ENCODE peak calls at places on chromosomes 7 and 10, in seven cellular contexts. One of them, this sample, is unnamed.

GRCh38 chr10:90204956-90205695 is 503.7 kb downstream of the KIF20B start:
- DNase-seq in amniotic stem cell: no peak
- DNase-seq in brain microvascular endothelial cell: no peak
- DNase-seq in NCI-H345: no peak
- DNase-seq in head of caudate nucleus: no peak
- DNase-seq in GM12878: no peak
- DNase-seq in H54: no peak
- DNase-seq in this sample: no peak

GRCh38 chr7:139972000-139972399 is 90.8 kb downstream of the PARP12 start:
- DNase-seq in GM12878: no peak
- DNase-seq in amniotic stem cell: no peak
- DNase-seq in H54: no peak
- DNase-seq in brain microvascular endothelial cell: no peak
- DNase-seq in head of caudate nucleus: no peak
- DNase-seq in NCI-H345: peak
- DNase-seq in this sample: no peak

GRCh38 chr10:130022071-130022470 is 58.0 kb upstream of the EBF3 start:
- DNase-seq in head of caudate nucleus: no peak
- DNase-seq in GM12878: no peak
- DNase-seq in NCI-H345: no peak
- DNase-seq in H54: no peak
- DNase-seq in brain microvascular endothelial cell: no peak
- DNase-seq in amniotic stem cell: no peak
- DNase-seq in this sample: no peak

GRCh38 chr10:63588436-63589180 is 67.4 kb downstream of the REEP3 start:
- DNase-seq in GM12878: no peak
- DNase-seq in NCI-H345: peak
- DNase-seq in head of caudate nucleus: no peak
- DNase-seq in H54: no peak
- DNase-seq in amniotic stem cell: no peak
- DNase-seq in brain microvascular endothelial cell: no peak
- DNase-seq in this sample: no peak

GRCh38 chr7:148135106-148135505 is 455.5 kb upstream of the C7orf33 start:
- DNase-seq in amniotic stem cell: no peak
- DNase-seq in brain microvascular endothelial cell: peak
- DNase-seq in GM12878: no peak
- DNase-seq in NCI-H345: no peak
- DNase-seq in H54: no peak
- DNase-seq in head of caudate nucleus: no peak
- DNase-seq in this sample: no peak

GRCh38 chr10:43128958-43129706 is 9.1 kb upstream of the CSGALNACT2 start:
- DNase-seq in H54: peak
- DNase-seq in NCI-H345: no peak
- DNase-seq in brain microvascular endothelial cell: peak
- DNase-seq in amniotic stem cell: peak
- DNase-seq in head of caudate nucleus: no peak
- DNase-seq in GM12878: no peak
- DNase-seq in this sample: no peak

GRCh38 chr7:138865843-138866242 is 67.8 kb upstream of the ATP6V0A4 start:
- DNase-seq in NCI-H345: no peak
- DNase-seq in brain microvascular endothelial cell: peak
- DNase-seq in GM12878: peak
- DNase-seq in amniotic stem cell: no peak
- DNase-seq in H54: peak
- DNase-seq in head of caudate nucleus: no peak
- DNase-seq in this sample: no peak

GRCh38 chr7:44489955-44490350 is 505 bp downstream of the NUDCD3 start:
- DNase-seq in head of caudate nucleus: no peak
- DNase-seq in GM12878: no peak
- DNase-seq in H54: peak
- DNase-seq in brain microvascular endothelial cell: peak
- DNase-seq in NCI-H345: no peak
- DNase-seq in amniotic stem cell: no peak
- DNase-seq in this sample: peak

GRCh38 chr10:115432188-115432819 is 339.1 kb downstream of the ATRNL1 start:
- DNase-seq in amniotic stem cell: peak
- DNase-seq in NCI-H345: no peak
- DNase-seq in head of caudate nucleus: no peak
- DNase-seq in H54: no peak
- DNase-seq in brain microvascular endothelial cell: peak
- DNase-seq in GM12878: no peak
- DNase-seq in this sample: no peak

GRCh38 chr7:29290829-29291228 is 96.3 kb downstream of the CHN2 start:
- DNase-seq in GM12878: no peak
- DNase-seq in amniotic stem cell: no peak
- DNase-seq in brain microvascular endothelial cell: no peak
- DNase-seq in head of caudate nucleus: no peak
- DNase-seq in H54: no peak
- DNase-seq in NCI-H345: no peak
- DNase-seq in this sample: no peak

GRCh38 chr7:132501956-132502355 is 74.3 kb downstream of the PLXNA4 start:
- DNase-seq in NCI-H345: no peak
- DNase-seq in H54: no peak
- DNase-seq in brain microvascular endothelial cell: no peak
- DNase-seq in head of caudate nucleus: no peak
- DNase-seq in amniotic stem cell: no peak
- DNase-seq in GM12878: no peak
- DNase-seq in this sample: no peak

GRCh38 chr10:86376403-86376802 is 9.8 kb upstream of the GRID1 start:
- DNase-seq in H54: no peak
- DNase-seq in brain microvascular endothelial cell: no peak
- DNase-seq in NCI-H345: no peak
- DNase-seq in head of caudate nucleus: peak
- DNase-seq in GM12878: no peak
- DNase-seq in amniotic stem cell: no peak
- DNase-seq in this sample: no peak

GRCh38 chr7:124532166-124532565 is 233.4 kb downstream of the GPR37 start:
- DNase-seq in amniotic stem cell: no peak
- DNase-seq in head of caudate nucleus: no peak
- DNase-seq in H54: no peak
- DNase-seq in GM12878: no peak
- DNase-seq in brain microvascular endothelial cell: no peak
- DNase-seq in NCI-H345: no peak
- DNase-seq in this sample: no peak

GRCh38 chr7:78634073-78634472 is 819.4 kb downstream of the MAGI2 start:
- DNase-seq in amniotic stem cell: no peak
- DNase-seq in H54: no peak
- DNase-seq in head of caudate nucleus: no peak
- DNase-seq in GM12878: no peak
- DNase-seq in NCI-H345: no peak
- DNase-seq in brain microvascular endothelial cell: no peak
- DNase-seq in this sample: no peak

GRCh38 chr7:26449175-26450165 is 157.8 kb downstream of the SNX10 start:
- DNase-seq in head of caudate nucleus: no peak
- DNase-seq in amniotic stem cell: no peak
- DNase-seq in GM12878: no peak
- DNase-seq in H54: peak
- DNase-seq in brain microvascular endothelial cell: peak
- DNase-seq in NCI-H345: no peak
- DNase-seq in this sample: no peak

GRCh38 chr7:150788474-150789269 is 11.5 kb downstream of the TMEM176B start:
- DNase-seq in head of caudate nucleus: no peak
- DNase-seq in NCI-H345: no peak
- DNase-seq in brain microvascular endothelial cell: no peak
- DNase-seq in amniotic stem cell: no peak
- DNase-seq in H54: no peak
- DNase-seq in GM12878: no peak
- DNase-seq in this sample: no peak

GRCh38 chr7:155466814-155467675 is 9.1 kb downstream of the EN2 start:
- DNase-seq in H54: no peak
- DNase-seq in GM12878: no peak
- DNase-seq in amniotic stem cell: no peak
- DNase-seq in head of caudate nucleus: no peak
- DNase-seq in NCI-H345: peak
- DNase-seq in brain microvascular endothelial cell: no peak
- DNase-seq in this sample: no peak

GRCh38 chr7:144032985-144033384 is 15.8 kb upstream of the OR2A5 start:
- DNase-seq in NCI-H345: no peak
- DNase-seq in brain microvascular endothelial cell: no peak
- DNase-seq in head of caudate nucleus: no peak
- DNase-seq in amniotic stem cell: no peak
- DNase-seq in H54: no peak
- DNase-seq in GM12878: no peak
- DNase-seq in this sample: no peak

GRCh38 chr10:46247808-46248569 is 38.8 kb upstream of the ANTXRL start:
- DNase-seq in head of caudate nucleus: no peak
- DNase-seq in brain microvascular endothelial cell: no peak
- DNase-seq in NCI-H345: no peak
- DNase-seq in amniotic stem cell: no peak
- DNase-seq in H54: no peak
- DNase-seq in GM12878: no peak
- DNase-seq in this sample: no peak

GRCh38 chr7:116177009-116177408 is 33.3 kb upstream of the TES start:
- DNase-seq in amniotic stem cell: no peak
- DNase-seq in NCI-H345: no peak
- DNase-seq in GM12878: no peak
- DNase-seq in head of caudate nucleus: no peak
- DNase-seq in H54: no peak
- DNase-seq in brain microvascular endothelial cell: peak
- DNase-seq in this sample: no peak

GRCh38 chr10:71961831-71962230 is 2.4 kb upstream of the CHST3 start:
- DNase-seq in H54: no peak
- DNase-seq in amniotic stem cell: no peak
- DNase-seq in NCI-H345: no peak
- DNase-seq in head of caudate nucleus: no peak
- DNase-seq in GM12878: no peak
- DNase-seq in brain microvascular endothelial cell: no peak
- DNase-seq in this sample: no peak

GRCh38 chr10:126950401-126951105 is 45.3 kb downstream of the DOCK1 start:
- DNase-seq in head of caudate nucleus: peak
- DNase-seq in NCI-H345: no peak
- DNase-seq in H54: no peak
- DNase-seq in brain microvascular endothelial cell: no peak
- DNase-seq in GM12878: no peak
- DNase-seq in amniotic stem cell: no peak
- DNase-seq in this sample: no peak

GRCh38 chr7:86201767-86202166 is 441.9 kb upstream of the GRM3 start:
- DNase-seq in H54: no peak
- DNase-seq in brain microvascular endothelial cell: no peak
- DNase-seq in GM12878: no peak
- DNase-seq in head of caudate nucleus: no peak
- DNase-seq in NCI-H345: no peak
- DNase-seq in amniotic stem cell: no peak
- DNase-seq in this sample: no peak

GRCh38 chr10:106728232-106728631 is 436.3 kb downstream of the SORCS1 start:
- DNase-seq in brain microvascular endothelial cell: no peak
- DNase-seq in head of caudate nucleus: no peak
- DNase-seq in H54: no peak
- DNase-seq in NCI-H345: no peak
- DNase-seq in GM12878: no peak
- DNase-seq in amniotic stem cell: no peak
- DNase-seq in this sample: no peak

GRCh38 chr7:5591547-5591899 is 167.9 kb upstream of the TNRC18 start:
- DNase-seq in GM12878: no peak
- DNase-seq in head of caudate nucleus: no peak
- DNase-seq in brain microvascular endothelial cell: peak
- DNase-seq in NCI-H345: no peak
- DNase-seq in amniotic stem cell: peak
- DNase-seq in H54: peak
- DNase-seq in this sample: no peak

GRCh38 chr7:521221-522070 is 1.8 kb upstream of the PDGFA start:
- DNase-seq in NCI-H345: no peak
- DNase-seq in head of caudate nucleus: no peak
- DNase-seq in brain microvascular endothelial cell: peak
- DNase-seq in amniotic stem cell: no peak
- DNase-seq in GM12878: no peak
- DNase-seq in H54: no peak
- DNase-seq in this sample: no peak

GRCh38 chr7:106768324-106768751 is 96.7 kb upstream of the PIK3CG start:
- DNase-seq in NCI-H345: no peak
- DNase-seq in head of caudate nucleus: no peak
- DNase-seq in H54: no peak
- DNase-seq in GM12878: peak
- DNase-seq in brain microvascular endothelial cell: no peak
- DNase-seq in amniotic stem cell: no peak
- DNase-seq in this sample: peak

GRCh38 chr7:26284995-26285632 is 6.5 kb upstream of the SNX10 start:
- DNase-seq in GM12878: no peak
- DNase-seq in H54: no peak
- DNase-seq in brain microvascular endothelial cell: no peak
- DNase-seq in NCI-H345: no peak
- DNase-seq in head of caudate nucleus: no peak
- DNase-seq in amniotic stem cell: no peak
- DNase-seq in this sample: no peak

GRCh38 chr10:35399414-35400009 is 63.2 kb downstream of the CCNY start:
- DNase-seq in head of caudate nucleus: no peak
- DNase-seq in brain microvascular endothelial cell: no peak
- DNase-seq in NCI-H345: no peak
- DNase-seq in amniotic stem cell: no peak
- DNase-seq in H54: no peak
- DNase-seq in GM12878: no peak
- DNase-seq in this sample: no peak

GRCh38 chr7:2641406-2642393 is 9.9 kb downstream of the TTYH3 start:
- DNase-seq in head of caudate nucleus: peak
- DNase-seq in H54: peak
- DNase-seq in amniotic stem cell: peak
- DNase-seq in NCI-H345: no peak
- DNase-seq in brain microvascular endothelial cell: peak
- DNase-seq in GM12878: peak
- DNase-seq in this sample: no peak

GRCh38 chr10:2928219-2928840 is 139.0 kb upstream of the PFKP start:
- DNase-seq in GM12878: peak
- DNase-seq in H54: peak
- DNase-seq in amniotic stem cell: peak
- DNase-seq in brain microvascular endothelial cell: peak
- DNase-seq in head of caudate nucleus: peak
- DNase-seq in NCI-H345: peak
- DNase-seq in this sample: peak

GRCh38 chr10:13001887-13002212 is 337 bp upstream of the CCDC3 start:
- DNase-seq in head of caudate nucleus: no peak
- DNase-seq in amniotic stem cell: no peak
- DNase-seq in brain microvascular endothelial cell: no peak
- DNase-seq in H54: no peak
- DNase-seq in NCI-H345: no peak
- DNase-seq in GM12878: no peak
- DNase-seq in this sample: no peak

GRCh38 chr7:136056827-136057226 is 79.7 kb upstream of the MTPN start:
- DNase-seq in head of caudate nucleus: no peak
- DNase-seq in NCI-H345: no peak
- DNase-seq in brain microvascular endothelial cell: no peak
- DNase-seq in amniotic stem cell: no peak
- DNase-seq in GM12878: no peak
- DNase-seq in H54: no peak
- DNase-seq in this sample: no peak

This sample was measured in GM12864.